ENCODE peak calls at places on chromosomes 3 and 15, in eight cellular contexts. One of them, this sample, is unnamed.

GRCh38 chr3:183745300-183746098 is 47.9 kb downstream of the YEATS2 start:
- DNase-seq in AG10803: peak
- DNase-seq in A673: peak
- DNase-seq in hepatocyte: no peak
- DNase-seq in Panc1: no peak
- DNase-seq in endothelial cell of umbilical vein: peak
- DNase-seq in GM06990: no peak
- DNase-seq in CD8-positive, alpha-beta T cell: no peak
- DNase-seq in this sample: no peak

GRCh38 chr3:172751188-172751571 is 654 bp downstream of the ECT2 start:
- DNase-seq in AG10803: peak
- DNase-seq in hepatocyte: peak
- DNase-seq in endothelial cell of umbilical vein: peak
- DNase-seq in GM06990: no peak
- DNase-seq in A673: peak
- DNase-seq in CD8-positive, alpha-beta T cell: no peak
- DNase-seq in Panc1: no peak
- DNase-seq in this sample: peak

GRCh38 chr15:74489518-74490338 is 28.8 kb upstream of the UBL7 start:
- DNase-seq in GM06990: peak
- DNase-seq in hepatocyte: peak
- DNase-seq in AG10803: peak
- DNase-seq in CD8-positive, alpha-beta T cell: peak
- DNase-seq in Panc1: peak
- DNase-seq in A673: peak
- DNase-seq in endothelial cell of umbilical vein: peak
- DNase-seq in this sample: peak

GRCh38 chr15:68612979-68613740 is 34.4 kb downstream of the CORO2B start:
- DNase-seq in AG10803: peak
- DNase-seq in A673: no peak
- DNase-seq in CD8-positive, alpha-beta T cell: no peak
- DNase-seq in endothelial cell of umbilical vein: no peak
- DNase-seq in GM06990: no peak
- DNase-seq in hepatocyte: no peak
- DNase-seq in Panc1: no peak
- DNase-seq in this sample: peak

GRCh38 chr15:71565636-71566160 is 244.7 kb upstream of the NR2E3 start:
- DNase-seq in A673: no peak
- DNase-seq in CD8-positive, alpha-beta T cell: no peak
- DNase-seq in GM06990: no peak
- DNase-seq in Panc1: no peak
- DNase-seq in endothelial cell of umbilical vein: peak
- DNase-seq in AG10803: no peak
- DNase-seq in hepatocyte: no peak
- DNase-seq in this sample: no peak

GRCh38 chr3:191085091-191085490 is 114.0 kb upstream of the OSTN start:
- DNase-seq in CD8-positive, alpha-beta T cell: no peak
- DNase-seq in Panc1: no peak
- DNase-seq in hepatocyte: no peak
- DNase-seq in endothelial cell of umbilical vein: no peak
- DNase-seq in AG10803: peak
- DNase-seq in GM06990: no peak
- DNase-seq in A673: no peak
- DNase-seq in this sample: peak

GRCh38 chr15:25694238-25694584 is 168.9 kb downstream of the ATP10A start:
- DNase-seq in endothelial cell of umbilical vein: no peak
- DNase-seq in GM06990: no peak
- DNase-seq in CD8-positive, alpha-beta T cell: no peak
- DNase-seq in AG10803: no peak
- DNase-seq in A673: no peak
- DNase-seq in hepatocyte: no peak
- DNase-seq in Panc1: no peak
- DNase-seq in this sample: no peak

GRCh38 chr3:52406791-52407510 is 38.0 kb downstream of the SEMA3G start:
- DNase-seq in AG10803: no peak
- DNase-seq in CD8-positive, alpha-beta T cell: no peak
- DNase-seq in GM06990: no peak
- DNase-seq in endothelial cell of umbilical vein: no peak
- DNase-seq in Panc1: no peak
- DNase-seq in hepatocyte: no peak
- DNase-seq in A673: no peak
- DNase-seq in this sample: no peak

GRCh38 chr15:48794697-48795134 is 16.2 kb downstream of the CEP152 start:
- DNase-seq in CD8-positive, alpha-beta T cell: no peak
- DNase-seq in AG10803: peak
- DNase-seq in A673: no peak
- DNase-seq in GM06990: peak
- DNase-seq in endothelial cell of umbilical vein: peak
- DNase-seq in Panc1: no peak
- DNase-seq in hepatocyte: no peak
- DNase-seq in this sample: no peak

GRCh38 chr15:80087104-80087503 is 27.6 kb downstream of the ZFAND6 start:
- DNase-seq in A673: no peak
- DNase-seq in hepatocyte: no peak
- DNase-seq in GM06990: no peak
- DNase-seq in endothelial cell of umbilical vein: no peak
- DNase-seq in AG10803: no peak
- DNase-seq in Panc1: no peak
- DNase-seq in CD8-positive, alpha-beta T cell: no peak
- DNase-seq in this sample: peak
- TF ChIP-seq CTCF in A673: peak
- TF ChIP-seq CTCF in hepatocyte: no peak
- TF ChIP-seq CTCF in GM06990: no peak
- TF ChIP-seq CTCF in endothelial cell of umbilical vein: no peak
- TF ChIP-seq CTCF in AG10803: no peak
- TF ChIP-seq CTCF in Panc1: peak
- TF ChIP-seq CTCF in CD8-positive, alpha-beta T cell: no peak
- TF ChIP-seq CTCF in this sample: peak

GRCh38 chr15:52527196-52527897 is 1.3 kb downstream of the MYO5A start:
- DNase-seq in hepatocyte: no peak
- DNase-seq in CD8-positive, alpha-beta T cell: no peak
- DNase-seq in GM06990: no peak
- DNase-seq in Panc1: no peak
- DNase-seq in endothelial cell of umbilical vein: peak
- DNase-seq in A673: no peak
- DNase-seq in AG10803: no peak
- DNase-seq in this sample: no peak
- H3K4me3 ChIP-seq in hepatocyte: peak
- H3K4me3 ChIP-seq in CD8-positive, alpha-beta T cell: peak
- H3K4me3 ChIP-seq in GM06990: peak
- H3K4me3 ChIP-seq in Panc1: peak
- H3K4me3 ChIP-seq in endothelial cell of umbilical vein: peak
- H3K4me3 ChIP-seq in A673: peak
- H3K4me3 ChIP-seq in AG10803: peak
- H3K4me3 ChIP-seq in this sample: peak

GRCh38 chr15:41693757-41694156 is 33.6 kb downstream of the MGA start:
- DNase-seq in GM06990: no peak
- DNase-seq in CD8-positive, alpha-beta T cell: no peak
- DNase-seq in AG10803: no peak
- DNase-seq in A673: no peak
- DNase-seq in hepatocyte: no peak
- DNase-seq in endothelial cell of umbilical vein: no peak
- DNase-seq in Panc1: no peak
- DNase-seq in this sample: no peak

GRCh38 chr15:41698779-41699178 is 38.6 kb downstream of the MGA start:
- DNase-seq in hepatocyte: no peak
- DNase-seq in AG10803: peak
- DNase-seq in A673: no peak
- DNase-seq in CD8-positive, alpha-beta T cell: no peak
- DNase-seq in endothelial cell of umbilical vein: no peak
- DNase-seq in Panc1: no peak
- DNase-seq in GM06990: no peak
- DNase-seq in this sample: peak

GRCh38 chr15:41692049-41692448 is 31.8 kb downstream of the MGA start:
- DNase-seq in GM06990: no peak
- DNase-seq in CD8-positive, alpha-beta T cell: no peak
- DNase-seq in endothelial cell of umbilical vein: no peak
- DNase-seq in hepatocyte: no peak
- DNase-seq in AG10803: no peak
- DNase-seq in A673: no peak
- DNase-seq in Panc1: no peak
- DNase-seq in this sample: no peak

GRCh38 chr15:41691471-41691870 is 31.3 kb downstream of the MGA start:
- DNase-seq in Panc1: no peak
- DNase-seq in AG10803: no peak
- DNase-seq in A673: no peak
- DNase-seq in hepatocyte: no peak
- DNase-seq in CD8-positive, alpha-beta T cell: no peak
- DNase-seq in endothelial cell of umbilical vein: peak
- DNase-seq in GM06990: no peak
- DNase-seq in this sample: no peak

GRCh38 chr15:41695750-41696436 is 35.7 kb downstream of the MGA start:
- DNase-seq in AG10803: no peak
- DNase-seq in hepatocyte: peak
- DNase-seq in CD8-positive, alpha-beta T cell: peak
- DNase-seq in endothelial cell of umbilical vein: peak
- DNase-seq in A673: peak
- DNase-seq in Panc1: no peak
- DNase-seq in GM06990: peak
- DNase-seq in this sample: peak
- TF ChIP-seq CTCF in AG10803: no peak
- TF ChIP-seq CTCF in hepatocyte: peak
- TF ChIP-seq CTCF in CD8-positive, alpha-beta T cell: peak
- TF ChIP-seq CTCF in endothelial cell of umbilical vein: peak
- TF ChIP-seq CTCF in A673: peak
- TF ChIP-seq CTCF in Panc1: peak
- TF ChIP-seq CTCF in GM06990: peak
- TF ChIP-seq CTCF in this sample: peak

GRCh38 chr3:111072016-111072891 is 638 bp downstream of the NECTIN3 start:
- DNase-seq in AG10803: peak
- DNase-seq in hepatocyte: peak
- DNase-seq in endothelial cell of umbilical vein: peak
- DNase-seq in A673: peak
- DNase-seq in GM06990: peak
- DNase-seq in Panc1: no peak
- DNase-seq in CD8-positive, alpha-beta T cell: peak
- DNase-seq in this sample: no peak

GRCh38 chr3:111068574-111068973 is 3.0 kb upstream of the NECTIN3 start:
- DNase-seq in Panc1: no peak
- DNase-seq in GM06990: no peak
- DNase-seq in hepatocyte: no peak
- DNase-seq in A673: no peak
- DNase-seq in CD8-positive, alpha-beta T cell: no peak
- DNase-seq in endothelial cell of umbilical vein: no peak
- DNase-seq in AG10803: no peak
- DNase-seq in this sample: no peak

GRCh38 chr3:111069974-111070751 is 1.5 kb upstream of the NECTIN3 start:
- DNase-seq in GM06990: no peak
- DNase-seq in AG10803: no peak
- DNase-seq in Panc1: no peak
- DNase-seq in A673: no peak
- DNase-seq in endothelial cell of umbilical vein: no peak
- DNase-seq in hepatocyte: peak
- DNase-seq in CD8-positive, alpha-beta T cell: peak
- DNase-seq in this sample: no peak

GRCh38 chr3:111071257-111072015 is at the start of gene NECTIN3:
- DNase-seq in hepatocyte: peak
- DNase-seq in AG10803: peak
- DNase-seq in endothelial cell of umbilical vein: peak
- DNase-seq in A673: peak
- DNase-seq in GM06990: peak
- DNase-seq in CD8-positive, alpha-beta T cell: peak
- DNase-seq in Panc1: no peak
- DNase-seq in this sample: peak

DNA sequence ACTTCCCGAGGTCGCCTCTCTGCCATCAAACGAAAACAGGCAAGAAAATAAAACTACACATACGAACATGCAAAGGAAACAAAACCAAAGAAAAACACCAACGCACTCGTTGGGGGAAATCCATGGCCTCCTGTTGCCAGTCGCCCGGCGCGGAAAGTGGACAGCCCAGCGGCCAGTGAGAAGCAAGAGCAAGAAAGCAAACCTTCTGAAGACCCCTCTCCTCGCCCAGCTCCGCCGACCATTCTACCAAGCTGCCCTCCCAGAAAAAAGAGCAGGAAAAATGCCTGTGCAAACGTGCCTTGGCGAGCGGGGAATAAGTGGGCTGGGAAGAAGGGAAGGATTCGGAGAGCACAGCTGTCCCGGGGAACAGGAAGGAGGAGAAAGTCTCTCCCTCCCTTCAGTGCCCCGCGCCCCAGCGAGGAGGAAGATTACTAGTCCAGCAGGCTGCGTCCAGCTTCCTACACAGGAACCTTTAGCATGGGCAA is 802 bp upstream of the NECTIN3 start:
- DNase-seq in AG10803: no peak
- DNase-seq in hepatocyte: no peak
- DNase-seq in endothelial cell of umbilical vein: no peak
- DNase-seq in GM06990: peak
- DNase-seq in A673: no peak
- DNase-seq in Panc1: no peak
- DNase-seq in CD8-positive, alpha-beta T cell: peak
- DNase-seq in this sample: no peak
- H3K4me3 ChIP-seq in AG10803: peak
- H3K4me3 ChIP-seq in hepatocyte: peak
- H3K4me3 ChIP-seq in endothelial cell of umbilical vein: peak
- H3K4me3 ChIP-seq in GM06990: peak
- H3K4me3 ChIP-seq in A673: peak
- H3K4me3 ChIP-seq in Panc1: peak
- H3K4me3 ChIP-seq in CD8-positive, alpha-beta T cell: peak
- H3K4me3 ChIP-seq in this sample: peak

GRCh38 chr3:99644741-99645140 is 6.3 kb downstream of the COL8A1 start:
- DNase-seq in endothelial cell of umbilical vein: no peak
- DNase-seq in A673: no peak
- DNase-seq in hepatocyte: no peak
- DNase-seq in AG10803: no peak
- DNase-seq in CD8-positive, alpha-beta T cell: no peak
- DNase-seq in Panc1: no peak
- DNase-seq in GM06990: no peak
- DNase-seq in this sample: no peak

GRCh38 chr3:99641984-99642383 is 3.6 kb downstream of the COL8A1 start:
- DNase-seq in A673: no peak
- DNase-seq in GM06990: no peak
- DNase-seq in AG10803: no peak
- DNase-seq in endothelial cell of umbilical vein: no peak
- DNase-seq in CD8-positive, alpha-beta T cell: no peak
- DNase-seq in Panc1: no peak
- DNase-seq in hepatocyte: no peak
- DNase-seq in this sample: no peak

GRCh38 chr3:99646107-99646435 is 7.7 kb downstream of the COL8A1 start:
- DNase-seq in endothelial cell of umbilical vein: no peak
- DNase-seq in GM06990: no peak
- DNase-seq in hepatocyte: no peak
- DNase-seq in CD8-positive, alpha-beta T cell: no peak
- DNase-seq in A673: peak
- DNase-seq in Panc1: no peak
- DNase-seq in AG10803: peak
- DNase-seq in this sample: no peak

GRCh38 chr3:99645277-99646106 is 7.1 kb downstream of the COL8A1 start:
- DNase-seq in endothelial cell of umbilical vein: peak
- DNase-seq in hepatocyte: no peak
- DNase-seq in A673: peak
- DNase-seq in Panc1: peak
- DNase-seq in GM06990: no peak
- DNase-seq in AG10803: peak
- DNase-seq in CD8-positive, alpha-beta T cell: no peak
- DNase-seq in this sample: peak

GRCh38 chr3:99644017-99644416 is 5.6 kb downstream of the COL8A1 start:
- DNase-seq in Panc1: no peak
- DNase-seq in endothelial cell of umbilical vein: no peak
- DNase-seq in A673: no peak
- DNase-seq in GM06990: no peak
- DNase-seq in hepatocyte: no peak
- DNase-seq in AG10803: no peak
- DNase-seq in CD8-positive, alpha-beta T cell: no peak
- DNase-seq in this sample: peak
- TF ChIP-seq CTCF in Panc1: no peak
- TF ChIP-seq CTCF in endothelial cell of umbilical vein: no peak
- TF ChIP-seq CTCF in A673: no peak
- TF ChIP-seq CTCF in GM06990: no peak
- TF ChIP-seq CTCF in hepatocyte: no peak
- TF ChIP-seq CTCF in AG10803: no peak
- TF ChIP-seq CTCF in CD8-positive, alpha-beta T cell: no peak
- TF ChIP-seq CTCF in this sample: no peak